ENCODE peak calls at places on chromosomes 7 and 10, in eight cellular contexts. One of them, this sample, is unnamed.

GRCh38 chr10:103413540-103413939 is 17.1 kb downstream of the PDCD11 start:
- DNase-seq in spleen: no peak
- DNase-seq in CD8-positive, alpha-beta T cell: no peak
- DNase-seq in AG04449: no peak
- DNase-seq in lower lobe of right lung: no peak
- DNase-seq in PC-9: no peak
- DNase-seq in ovary: no peak
- DNase-seq in Panc1: no peak
- DNase-seq in this sample: no peak

GRCh38 chr10:33196710-33197406 is 137.6 kb downstream of the NRP1 start:
- DNase-seq in spleen: no peak
- DNase-seq in CD8-positive, alpha-beta T cell: no peak
- DNase-seq in AG04449: no peak
- DNase-seq in lower lobe of right lung: no peak
- DNase-seq in PC-9: no peak
- DNase-seq in ovary: no peak
- DNase-seq in Panc1: no peak
- DNase-seq in this sample: no peak

GRCh38 chr10:98340261-98340675 is 72.3 kb upstream of the LOXL4 start:
- DNase-seq in spleen: no peak
- DNase-seq in CD8-positive, alpha-beta T cell: no peak
- DNase-seq in AG04449: no peak
- DNase-seq in lower lobe of right lung: no peak
- DNase-seq in PC-9: no peak
- DNase-seq in ovary: no peak
- DNase-seq in Panc1: no peak
- DNase-seq in this sample: no peak

GRCh38 chr7:28980504-28981281 is 22.6 kb upstream of the TRIL start:
- DNase-seq in spleen: no peak
- DNase-seq in CD8-positive, alpha-beta T cell: no peak
- DNase-seq in AG04449: no peak
- DNase-seq in lower lobe of right lung: no peak
- DNase-seq in PC-9: no peak
- DNase-seq in ovary: no peak
- DNase-seq in Panc1: no peak
- DNase-seq in this sample: no peak

GRCh38 chr7:140576589-140576988 is 64.0 kb downstream of the DENND2A start:
- DNase-seq in spleen: no peak
- DNase-seq in CD8-positive, alpha-beta T cell: no peak
- DNase-seq in AG04449: no peak
- DNase-seq in lower lobe of right lung: no peak
- DNase-seq in PC-9: no peak
- DNase-seq in ovary: no peak
- DNase-seq in Panc1: no peak
- DNase-seq in this sample: no peak

GRCh38 chr7:124930173-124930623 is 573 bp upstream of the POT1 start:
- DNase-seq in spleen: no peak
- DNase-seq in CD8-positive, alpha-beta T cell: no peak
- DNase-seq in AG04449: no peak
- DNase-seq in lower lobe of right lung: no peak
- DNase-seq in PC-9: no peak
- DNase-seq in ovary: no peak
- DNase-seq in Panc1: no peak
- DNase-seq in this sample: no peak

GRCh38 chr7:35536396-35536826 is 158.5 kb downstream of the HERPUD2 start:
- DNase-seq in spleen: peak
- DNase-seq in CD8-positive, alpha-beta T cell: no peak
- DNase-seq in AG04449: no peak
- DNase-seq in lower lobe of right lung: no peak
- DNase-seq in PC-9: no peak
- DNase-seq in ovary: no peak
- DNase-seq in Panc1: no peak
- DNase-seq in this sample: no peak

GRCh38 chr7:50317697-50318640 is 13.5 kb downstream of the IKZF1 start:
- DNase-seq in spleen: peak
- DNase-seq in CD8-positive, alpha-beta T cell: peak
- DNase-seq in AG04449: no peak
- DNase-seq in lower lobe of right lung: no peak
- DNase-seq in PC-9: no peak
- DNase-seq in ovary: no peak
- DNase-seq in Panc1: no peak
- DNase-seq in this sample: no peak

GRCh38 chr10:80260295-80261243 is 28.9 kb downstream of the MAT1A start:
- DNase-seq in spleen: peak
- DNase-seq in CD8-positive, alpha-beta T cell: no peak
- DNase-seq in AG04449: no peak
- DNase-seq in lower lobe of right lung: no peak
- DNase-seq in PC-9: peak
- DNase-seq in ovary: no peak
- DNase-seq in Panc1: peak
- DNase-seq in this sample: no peak

GRCh38 chr10:114515515-114515914 is 111.2 kb upstream of the AFAP1L2 start:
- DNase-seq in spleen: no peak
- DNase-seq in CD8-positive, alpha-beta T cell: no peak
- DNase-seq in AG04449: no peak
- DNase-seq in lower lobe of right lung: no peak
- DNase-seq in PC-9: no peak
- DNase-seq in ovary: no peak
- DNase-seq in Panc1: no peak
- DNase-seq in this sample: no peak

GRCh38 chr10:128174581-128175559 is 48.6 kb upstream of the MKI67 start:
- DNase-seq in spleen: no peak
- DNase-seq in CD8-positive, alpha-beta T cell: no peak
- DNase-seq in AG04449: no peak
- DNase-seq in lower lobe of right lung: no peak
- DNase-seq in PC-9: no peak
- DNase-seq in ovary: no peak
- DNase-seq in Panc1: no peak
- DNase-seq in this sample: no peak

GRCh38 chr10:43380610-43381222 is 9.3 kb downstream of the FXYD4 start:
- DNase-seq in spleen: no peak
- DNase-seq in CD8-positive, alpha-beta T cell: no peak
- DNase-seq in AG04449: no peak
- DNase-seq in lower lobe of right lung: no peak
- DNase-seq in PC-9: no peak
- DNase-seq in ovary: no peak
- DNase-seq in Panc1: no peak
- DNase-seq in this sample: no peak

GRCh38 chr10:127310932-127311331 is 114.5 kb upstream of the INSYN2A start:
- DNase-seq in spleen: no peak
- DNase-seq in CD8-positive, alpha-beta T cell: no peak
- DNase-seq in AG04449: no peak
- DNase-seq in lower lobe of right lung: no peak
- DNase-seq in PC-9: no peak
- DNase-seq in ovary: no peak
- DNase-seq in Panc1: no peak
- DNase-seq in this sample: no peak

GRCh38 chr10:3095373-3096139 is 28.2 kb downstream of the PFKP start:
- DNase-seq in spleen: no peak
- DNase-seq in CD8-positive, alpha-beta T cell: peak
- DNase-seq in AG04449: peak
- DNase-seq in lower lobe of right lung: no peak
- DNase-seq in PC-9: peak
- DNase-seq in ovary: peak
- DNase-seq in Panc1: peak
- DNase-seq in this sample: no peak

GRCh38 chr7:77802557-77803410 is 4.2 kb downstream of the PHTF2 start:
- DNase-seq in spleen: no peak
- DNase-seq in CD8-positive, alpha-beta T cell: no peak
- DNase-seq in AG04449: no peak
- DNase-seq in lower lobe of right lung: no peak
- DNase-seq in PC-9: no peak
- DNase-seq in ovary: no peak
- DNase-seq in Panc1: no peak
- DNase-seq in this sample: no peak

GRCh38 chr7:7207876-7208275 is 25.5 kb downstream of the C1GALT1 start:
- DNase-seq in spleen: no peak
- DNase-seq in CD8-positive, alpha-beta T cell: no peak
- DNase-seq in AG04449: no peak
- DNase-seq in lower lobe of right lung: no peak
- DNase-seq in PC-9: no peak
- DNase-seq in ovary: no peak
- DNase-seq in Panc1: no peak
- DNase-seq in this sample: no peak

GRCh38 chr7:91949221-91950009 is 8.8 kb downstream of the AKAP9 start:
- DNase-seq in spleen: no peak
- DNase-seq in CD8-positive, alpha-beta T cell: no peak
- DNase-seq in AG04449: no peak
- DNase-seq in lower lobe of right lung: no peak
- DNase-seq in PC-9: no peak
- DNase-seq in ovary: no peak
- DNase-seq in Panc1: no peak
- DNase-seq in this sample: no peak

GRCh38 chr10:29140991-29141390 is 147.9 kb upstream of the LYZL1 start:
- DNase-seq in spleen: no peak
- DNase-seq in CD8-positive, alpha-beta T cell: no peak
- DNase-seq in AG04449: peak
- DNase-seq in lower lobe of right lung: no peak
- DNase-seq in PC-9: peak
- DNase-seq in ovary: no peak
- DNase-seq in Panc1: no peak
- DNase-seq in this sample: no peak

GRCh38 chr10:117429644-117430043 is 54.4 kb upstream of the PDZD8 start:
- DNase-seq in spleen: no peak
- DNase-seq in CD8-positive, alpha-beta T cell: no peak
- DNase-seq in AG04449: no peak
- DNase-seq in lower lobe of right lung: no peak
- DNase-seq in PC-9: no peak
- DNase-seq in ovary: no peak
- DNase-seq in Panc1: no peak
- DNase-seq in this sample: no peak

GRCh38 chr7:153190452-153190851 is 430.9 kb downstream of the ACTR3B start:
- DNase-seq in spleen: no peak
- DNase-seq in CD8-positive, alpha-beta T cell: no peak
- DNase-seq in AG04449: no peak
- DNase-seq in lower lobe of right lung: no peak
- DNase-seq in PC-9: peak
- DNase-seq in ovary: no peak
- DNase-seq in Panc1: no peak
- DNase-seq in this sample: no peak

DNA sequence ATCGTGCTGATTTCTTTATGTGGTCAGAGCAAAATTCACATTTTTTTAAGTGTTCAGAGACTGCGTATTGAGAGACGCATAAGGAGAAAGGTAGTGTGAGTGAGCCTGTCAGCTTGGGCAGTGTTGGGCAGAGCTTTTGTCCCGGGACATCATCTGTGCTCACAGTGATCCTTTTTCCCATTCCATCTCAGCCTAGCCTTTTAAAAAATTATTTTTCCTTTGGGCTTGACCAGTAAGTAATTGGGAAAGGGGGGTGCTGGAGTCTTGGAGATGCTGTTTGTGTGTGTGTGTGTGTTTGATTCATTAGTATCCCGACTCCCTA is 1.5 kb downstream of the NRF1 start:
- DNase-seq in spleen: no peak
- DNase-seq in CD8-positive, alpha-beta T cell: no peak
- DNase-seq in AG04449: no peak
- DNase-seq in lower lobe of right lung: no peak
- DNase-seq in PC-9: no peak
- DNase-seq in ovary: no peak
- DNase-seq in Panc1: no peak
- DNase-seq in this sample: no peak
- TF ChIP-seq CTCF in spleen: no peak
- TF ChIP-seq CTCF in CD8-positive, alpha-beta T cell: no peak
- TF ChIP-seq CTCF in AG04449: no peak
- TF ChIP-seq CTCF in lower lobe of right lung: no peak
- TF ChIP-seq CTCF in PC-9: no peak
- TF ChIP-seq CTCF in ovary: no peak
- TF ChIP-seq CTCF in Panc1: peak
- TF ChIP-seq CTCF in this sample: peak

DNA sequence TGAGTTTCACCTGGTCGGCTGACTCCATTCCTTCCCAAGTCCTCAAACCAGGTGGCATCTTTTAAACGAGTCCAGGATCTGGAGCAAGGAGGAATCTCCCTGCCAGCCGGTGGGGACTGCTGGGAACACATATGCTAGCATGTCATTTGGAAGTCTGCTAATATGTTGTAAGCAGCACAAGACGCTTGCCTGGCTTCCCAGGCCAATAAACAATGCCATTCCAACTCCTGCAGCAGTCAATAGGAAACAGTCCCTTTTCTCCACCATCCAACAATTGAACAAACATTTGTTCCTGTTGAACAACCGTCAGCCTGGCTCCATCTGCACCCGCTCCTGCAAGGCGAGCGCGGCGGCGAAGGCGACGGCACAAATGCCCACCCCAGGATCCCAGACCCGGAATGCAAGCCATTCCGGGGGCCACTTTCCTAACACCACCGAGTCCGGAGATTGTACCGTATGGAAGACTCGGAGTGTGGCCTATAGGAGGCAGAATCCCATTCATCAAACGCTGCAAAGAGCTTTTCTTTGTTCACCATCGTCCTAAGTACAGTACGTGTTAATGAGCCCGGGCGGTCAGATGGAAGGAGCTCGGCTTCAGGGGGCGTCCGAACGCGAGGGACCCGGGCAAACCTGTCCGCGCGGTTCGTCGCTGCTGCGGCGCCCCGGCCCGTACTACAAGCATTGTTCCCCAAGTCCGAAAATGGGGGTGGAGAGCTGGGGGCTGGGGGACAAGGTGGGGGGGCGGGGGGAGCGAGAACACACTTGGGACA is 1.6 kb downstream of the FAM53B start:
- DNase-seq in spleen: peak
- DNase-seq in CD8-positive, alpha-beta T cell: no peak
- DNase-seq in AG04449: no peak
- DNase-seq in lower lobe of right lung: no peak
- DNase-seq in PC-9: no peak
- DNase-seq in ovary: no peak
- DNase-seq in Panc1: no peak
- DNase-seq in this sample: peak
- TF ChIP-seq CTCF in spleen: no peak
- TF ChIP-seq CTCF in CD8-positive, alpha-beta T cell: no peak
- TF ChIP-seq CTCF in AG04449: peak
- TF ChIP-seq CTCF in lower lobe of right lung: peak
- TF ChIP-seq CTCF in PC-9: no peak
- TF ChIP-seq CTCF in ovary: no peak
- TF ChIP-seq CTCF in Panc1: peak
- TF ChIP-seq CTCF in this sample: peak

GRCh38 chr7:112546723-112547513 is 66.1 kb downstream of the LSMEM1 start:
- DNase-seq in spleen: no peak
- DNase-seq in CD8-positive, alpha-beta T cell: no peak
- DNase-seq in AG04449: no peak
- DNase-seq in lower lobe of right lung: no peak
- DNase-seq in PC-9: no peak
- DNase-seq in ovary: no peak
- DNase-seq in Panc1: no peak
- DNase-seq in this sample: no peak
- TF ChIP-seq CTCF in spleen: no peak
- TF ChIP-seq CTCF in CD8-positive, alpha-beta T cell: no peak
- TF ChIP-seq CTCF in AG04449: no peak
- TF ChIP-seq CTCF in lower lobe of right lung: no peak
- TF ChIP-seq CTCF in PC-9: no peak
- TF ChIP-seq CTCF in ovary: no peak
- TF ChIP-seq CTCF in Panc1: peak
- TF ChIP-seq CTCF in this sample: no peak

DNA sequence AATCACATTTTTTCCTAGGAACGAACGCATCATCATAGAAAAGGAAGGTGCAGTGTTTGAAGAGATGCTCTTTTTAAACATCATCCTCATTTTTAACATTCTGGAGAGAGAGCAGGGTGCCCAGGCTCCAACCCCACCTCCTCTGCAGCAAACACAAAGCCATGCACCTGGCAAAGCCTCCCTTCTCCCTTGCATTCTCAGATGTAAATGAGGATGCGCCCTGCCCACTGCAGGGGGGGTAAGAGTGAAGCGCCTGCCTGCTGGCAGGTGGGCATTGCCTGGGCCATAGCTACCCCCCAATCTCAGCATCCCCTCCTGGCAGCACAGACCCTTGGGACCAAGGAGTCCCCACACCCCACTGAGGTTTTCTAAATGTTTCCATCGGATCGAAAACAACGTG is 92.4 kb downstream of the PTPRN2 start:
- DNase-seq in spleen: no peak
- DNase-seq in CD8-positive, alpha-beta T cell: no peak
- DNase-seq in AG04449: no peak
- DNase-seq in lower lobe of right lung: no peak
- DNase-seq in PC-9: no peak
- DNase-seq in ovary: no peak
- DNase-seq in Panc1: no peak
- DNase-seq in this sample: no peak
- TF ChIP-seq CTCF in spleen: no peak
- TF ChIP-seq CTCF in CD8-positive, alpha-beta T cell: no peak
- TF ChIP-seq CTCF in AG04449: no peak
- TF ChIP-seq CTCF in lower lobe of right lung: no peak
- TF ChIP-seq CTCF in PC-9: no peak
- TF ChIP-seq CTCF in ovary: no peak
- TF ChIP-seq CTCF in Panc1: no peak
- TF ChIP-seq CTCF in this sample: no peak